ENCODE peak calls at places on chromosome 18, in four cellular contexts. W is K562, C is HCT116, Z is HepG2. O is an unnamed sample.

GRCh38 chr18:56034954-56035353 is 447.0 kb upstream of the TCF4 start:
- DNase-seq in C (no peak), Z (no peak), W (no peak), O (no peak)

GRCh38 chr18:41395695-41396094 is 559.3 kb upstream of the PIK3C3 start:
- DNase-seq in C (no peak), W (no peak), Z (no peak), O (no peak)

GRCh38 chr18:7749001-7749391 is 181.9 kb downstream of the PTPRM start:
- DNase-seq in C (no peak), Z (no peak), W (no peak), O (no peak)

GRCh38 chr18:43596106-43596712 is 318.9 kb upstream of the SYT4 start:
- DNase-seq in W (peak), C (no peak), Z (peak), O (no peak)

GRCh38 chr18:1659190-1659589 is 754.5 kb downstream of the ADCYAP1 start:
- DNase-seq in C (no peak), Z (no peak), W (no peak), O (no peak)

GRCh38 chr18:55302337-55302833 is 285.6 kb downstream of the TCF4 start:
- DNase-seq in C (no peak), W (peak), Z (no peak), O (no peak)

GRCh38 chr18:50737127-50737526 is 82.7 kb downstream of the MRO start:
- DNase-seq in C (no peak), W (no peak), Z (peak), O (no peak)

GRCh38 chr18:34122724-34123334 is 101.9 kb downstream of the NOL4 start:
- DNase-seq in C (peak), W (peak), Z (peak), O (no peak)

GRCh38 chr18:79577451-79578395 is 101.9 kb upstream of the CTDP1 start:
- DNase-seq in W (no peak), C (no peak), Z (no peak), O (peak)

GRCh38 chr18:28576941-28577340 is 400.0 kb upstream of the CDH2 start:
- DNase-seq in Z (no peak), W (no peak), C (no peak), O (no peak)

GRCh38 chr18:9994701-9995100 is 80.9 kb downstream of the VAPA start:
- DNase-seq in Z (no peak), C (no peak), W (no peak), O (no peak)

GRCh38 chr18:67406678-67407077 is 109.8 kb downstream of the DSEL start:
- DNase-seq in C (no peak), W (no peak), Z (no peak), O (no peak)

DNA sequence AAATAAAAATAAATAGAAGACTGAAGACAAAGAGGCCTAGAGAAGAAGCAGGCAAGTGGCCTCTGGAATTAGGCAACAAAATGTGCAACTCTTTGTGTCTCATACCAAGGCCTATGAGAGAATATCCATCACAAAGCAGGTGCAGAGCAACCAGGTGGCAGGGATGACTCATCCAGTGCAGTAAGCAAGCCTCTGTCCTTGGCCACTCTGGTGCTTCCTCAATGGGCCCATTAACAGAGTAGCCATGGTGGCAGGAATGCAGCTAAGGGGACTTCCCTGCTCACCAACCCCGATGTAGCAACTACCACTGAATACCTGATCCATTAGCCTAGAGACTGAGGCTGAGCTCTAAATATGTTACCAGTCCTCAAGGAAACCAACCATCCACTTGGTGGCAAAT is 11.0 kb upstream of the EPG5 start:
- DNase-seq in C (no peak), W (no peak), Z (no peak), O (peak)
- TF ChIP-seq FOSL1 in C (no peak), W (no peak), Z (no peak), O (no peak)

DNA sequence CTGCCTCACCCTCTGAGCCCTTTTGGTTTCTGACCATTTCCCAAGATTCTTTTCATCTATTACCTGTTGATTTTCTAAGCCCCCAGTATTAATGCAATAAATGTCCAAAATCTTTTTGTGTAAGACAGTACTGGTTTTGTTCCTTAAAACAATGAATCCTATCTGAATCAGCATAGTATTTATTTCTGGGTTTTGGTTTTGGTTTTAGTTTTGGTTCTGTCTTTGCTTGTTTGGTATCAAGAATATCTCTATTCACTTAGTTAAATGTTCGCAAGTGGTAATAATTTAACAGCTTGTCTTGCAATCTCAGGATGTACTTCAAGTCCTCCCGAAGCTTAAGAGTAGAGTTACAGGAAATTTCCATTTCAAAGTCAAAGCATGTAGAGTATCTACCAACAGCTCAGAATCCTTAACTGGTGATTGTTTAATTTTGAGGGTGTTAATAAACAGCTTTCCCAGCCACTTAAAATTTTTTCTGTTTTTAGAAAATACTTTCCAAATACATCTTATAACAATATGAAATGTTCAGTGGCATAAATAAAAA is 67.7 kb upstream of the NEDD4L start:
- DNase-seq in W (no peak), Z (no peak), C (no peak), O (no peak)
- H3K4me2 ChIP-seq in W (no peak), Z (peak), C (no peak), O (no peak)

GRCh38 chr18:5075297-5075696 is 121.8 kb downstream of the AKAIN1 start:
- DNase-seq in Z (no peak), C (no peak), W (no peak), O (no peak)
- TF ChIP-seq FOSL1 in Z (no peak), C (no peak), W (no peak), O (no peak)

GRCh38 chr18:3985664-3986063 is 469.4 kb downstream of the DLGAP1 start:
- DNase-seq in W (no peak), Z (no peak), C (no peak), O (no peak)
- H3K4me2 ChIP-seq in W (no peak), Z (no peak), C (no peak), O (peak)

GRCh38 chr18:23437357-23438045 is 15.6 kb upstream of the RIOK3 start:
- DNase-seq in W (peak), Z (peak), C (peak), O (peak)
- TF ChIP-seq FOSL1 in W (no peak), Z (no peak), C (no peak), O (no peak)

GRCh38 chr18:74950479-74950878 is 258.5 kb downstream of the PTGR3 start:
- DNase-seq in C (no peak), W (no peak), Z (no peak), O (no peak)
- H3K4me2 ChIP-seq in C (no peak), W (no peak), Z (no peak), O (peak)

GRCh38 chr18:22055466-22055865 is 113.9 kb upstream of the GATA6 start:
- DNase-seq in C (no peak), Z (no peak), W (no peak), O (no peak)

GRCh38 chr18:22060361-22060760 is 109.0 kb upstream of the GATA6 start:
- DNase-seq in Z (no peak), C (no peak), W (no peak), O (no peak)

GRCh38 chr18:22056962-22057361 is 112.4 kb upstream of the GATA6 start:
- DNase-seq in C (no peak), Z (no peak), W (no peak), O (no peak)

GRCh38 chr18:22063077-22063476 is 106.3 kb upstream of the GATA6 start:
- DNase-seq in W (no peak), C (no peak), Z (no peak), O (no peak)

DNA sequence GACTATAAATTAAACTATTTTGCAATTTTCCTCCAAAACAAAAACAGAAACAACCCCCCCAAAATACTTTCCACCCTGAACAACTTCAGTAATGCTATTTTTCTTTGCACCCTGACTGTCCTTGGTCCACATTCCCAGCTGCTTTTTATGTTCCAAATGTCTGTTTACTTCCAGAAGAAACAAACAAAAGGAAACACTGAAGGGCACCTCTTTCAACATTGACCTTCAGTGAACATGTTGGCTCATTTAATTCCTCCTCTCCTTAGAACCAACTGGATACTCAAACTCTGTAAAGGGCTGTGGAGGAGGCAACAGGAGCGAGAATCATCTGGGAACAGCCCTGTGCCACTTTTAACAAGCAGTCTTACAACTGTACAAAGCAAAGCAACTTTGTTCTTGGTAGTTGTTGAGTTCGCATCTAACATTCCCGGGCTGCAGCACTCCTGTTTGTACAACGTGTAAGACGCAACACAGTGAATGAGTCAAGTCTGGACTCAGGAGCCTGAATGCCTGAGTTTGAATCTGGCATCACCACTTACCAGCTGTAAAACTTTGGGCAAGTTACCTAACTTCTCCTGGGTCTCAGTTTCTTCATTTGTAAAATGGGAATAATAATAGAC is 111.4 kb upstream of the GATA6 start:
- DNase-seq in C (no peak), Z (peak), W (no peak), O (no peak)
- TF ChIP-seq FOSL1 in C (no peak), Z (no peak), W (no peak), O (no peak)

DNA sequence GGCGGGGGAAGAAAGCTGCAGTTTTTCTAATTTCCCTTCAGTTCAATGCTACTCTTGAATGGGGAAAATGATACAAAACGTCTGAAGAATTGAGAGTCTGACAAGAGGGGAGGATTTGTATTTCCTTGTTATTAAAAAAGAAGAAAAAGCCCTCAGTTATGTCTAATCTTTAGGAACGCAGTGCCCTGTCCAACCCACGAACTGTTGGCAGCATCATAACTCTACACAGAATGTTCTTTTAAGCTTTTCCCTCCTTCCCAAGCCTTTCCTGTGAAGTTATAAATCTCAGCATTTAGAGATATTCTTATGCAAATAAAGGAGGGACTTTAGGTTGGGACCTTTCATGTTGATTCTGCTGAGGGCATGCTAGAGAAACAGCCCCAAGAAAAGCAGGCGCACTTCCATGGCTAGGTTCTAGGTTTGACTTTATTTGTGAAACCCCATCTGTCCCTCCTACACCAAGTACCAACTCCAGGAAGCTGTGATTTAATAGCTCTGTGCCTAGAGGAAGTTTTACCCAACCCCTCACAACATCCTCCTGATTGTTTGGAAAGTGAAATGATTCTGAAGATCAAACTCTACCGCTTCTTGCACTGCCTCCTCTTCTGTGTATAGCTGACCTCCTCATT is 288.6 kb downstream of the SETBP1 start:
- DNase-seq in C (no peak), Z (no peak), W (no peak), O (no peak)
- H3K4me2 ChIP-seq in C (no peak), Z (no peak), W (no peak), O (no peak)

GRCh38 chr18:23812566-23813440 is 123.5 kb downstream of the LAMA3 start:
- DNase-seq in Z (no peak), C (peak), W (peak), O (no peak)
- TF ChIP-seq FOSL1 in Z (no peak), C (peak), W (no peak), O (no peak)

DNA sequence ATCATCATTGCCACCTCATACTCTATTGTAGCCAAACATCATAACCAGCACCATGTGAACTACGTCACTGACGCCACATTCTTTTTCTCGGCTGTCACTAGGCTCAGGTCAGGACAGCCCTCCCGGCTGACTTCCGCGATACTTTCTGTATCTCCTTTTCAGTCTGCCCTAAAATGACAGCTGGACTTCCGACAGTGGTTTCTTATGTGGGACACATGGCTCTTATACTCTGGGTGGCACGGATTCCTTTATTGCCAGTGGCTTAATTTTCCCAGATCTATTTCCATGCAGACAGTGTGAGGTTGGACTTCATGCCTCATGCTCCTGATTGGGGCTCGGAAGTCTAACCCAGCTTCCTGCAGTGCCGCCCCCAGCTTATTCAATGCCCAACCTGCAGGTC is 39.9 kb upstream of the SMIM21 start:
- DNase-seq in C (no peak), Z (no peak), W (no peak), O (no peak)
- H3K4me2 ChIP-seq in C (no peak), Z (no peak), W (no peak), O (no peak)